ENCODE peak calls at places on chromosomes 7 and 10, in ten cellular contexts. K, C, Z, N, L, O, T, M, S and W are unnamed samples.

GRCh38 chr10:29317423-29318021 is 28.7 kb downstream of the LYZL1 start:
- DNase-seq in K (no peak), C (no peak), Z (no peak), N (no peak), L (no peak), O (no peak), T (no peak), M (no peak), S (no peak), W (no peak)

GRCh38 chr7:92837214-92837749 is 909 bp upstream of the CDK6 start:
- DNase-seq in K (no peak), C (peak), Z (no peak), N (no peak), L (no peak), O (no peak), T (no peak), M (no peak), S (no peak), W (no peak)

GRCh38 chr7:149720372-149721083 is 52.9 kb downstream of the ZNF467 start:
- DNase-seq in K (no peak), C (no peak), Z (no peak), N (no peak), L (peak), O (no peak), T (peak), M (peak), S (no peak), W (no peak)

GRCh38 chr10:77392851-77393250 is 244.8 kb downstream of the KCNMA1 start:
- DNase-seq in K (no peak), C (no peak), Z (no peak), N (no peak), L (no peak), O (no peak), T (no peak), M (no peak), S (peak), W (no peak)

GRCh38 chr10:6924166-6924565 is 344.1 kb upstream of the PRKCQ start:
- DNase-seq in K (no peak), C (no peak), Z (no peak), N (no peak), L (peak), O (no peak), T (no peak), M (no peak), S (peak), W (no peak)

GRCh38 chr7:82705831-82706230 is 262.3 kb upstream of the CACNA2D1 start:
- DNase-seq in K (no peak), C (no peak), Z (no peak), N (no peak), L (no peak), O (no peak), T (no peak), M (no peak), S (no peak), W (no peak)

GRCh38 chr7:103065666-103066065 is 8.9 kb downstream of the FBXL13 start:
- DNase-seq in K (peak), C (peak), Z (peak), N (no peak), L (no peak), O (no peak), T (peak), M (peak), S (no peak), W (peak)

GRCh38 chr7:111400088-111400487 is 162.2 kb downstream of the IMMP2L start:
- DNase-seq in K (no peak), C (no peak), Z (no peak), N (no peak), L (no peak), O (no peak), T (no peak), M (no peak), S (no peak), W (no peak)